ENCODE peak calls at places on chromosome 20, in four cellular contexts. T, C, K and X are unnamed samples.

GRCh38 chr20:49893242-49894072 is 21.9 kb downstream of the SPATA2 start:
- DNase-seq in T (no peak), C (no peak), K (no peak), X (no peak)

GRCh38 chr20:3805594-3806264 is 9.6 kb downstream of the CDC25B start:
- DNase-seq in T (no peak), C (no peak), K (no peak), X (no peak)

GRCh38 chr20:25223179-25223661 is 24.7 kb upstream of the PYGB start:
- DNase-seq in T (no peak), C (no peak), K (no peak), X (no peak)

GRCh38 chr20:5913166-5913565 is 37.2 kb downstream of the TRMT6 start:
- DNase-seq in T (no peak), C (no peak), K (no peak), X (no peak)

GRCh38 chr20:61030130-61030529 is 221.9 kb upstream of the CDH4 start:
- DNase-seq in T (no peak), C (no peak), K (no peak), X (no peak)

GRCh38 chr20:31836853-31837608 is 8.4 kb downstream of the FOXS1 start:
- DNase-seq in T (no peak), C (no peak), K (no peak), X (no peak)

GRCh38 chr20:62043131-62043914 is 22.4 kb downstream of the TAF4 start:
- DNase-seq in T (peak), C (no peak), K (no peak), X (no peak)

GRCh38 chr20:38839563-38839962 is 34.1 kb downstream of the PPP1R16B start:
- DNase-seq in T (no peak), C (no peak), K (no peak), X (no peak)

GRCh38 chr20:41446471-41446870 is 79.9 kb upstream of the EMILIN3 start:
- DNase-seq in T (no peak), C (no peak), K (no peak), X (no peak)

GRCh38 chr20:50540620-50541605 is 30.7 kb downstream of the PTPN1 start:
- DNase-seq in T (no peak), C (no peak), K (no peak), X (no peak)

GRCh38 chr20:58697867-58698703 is 5.5 kb downstream of the NPEPL1 start:
- DNase-seq in T (peak), C (no peak), K (no peak), X (no peak)

GRCh38 chr20:52577696-52578095 is 386.1 kb upstream of the ZFP64 start:
- DNase-seq in T (no peak), C (no peak), K (no peak), X (no peak)

GRCh38 chr20:50215101-50215500 is 24.5 kb downstream of the CEBPB start:
- DNase-seq in T (no peak), C (no peak), K (no peak), X (no peak)

GRCh38 chr20:43583982-43584432 is 6.7 kb upstream of the IFT52 start:
- DNase-seq in T (peak), C (peak), K (no peak), X (no peak)

GRCh38 chr20:63736893-63737689 is 627 bp downstream of the LIME1 start:
- DNase-seq in T (no peak), C (no peak), K (peak), X (no peak)
- TF ChIP-seq CTCF in T (no peak), C (no peak), K (no peak), X (no peak)

DNA sequence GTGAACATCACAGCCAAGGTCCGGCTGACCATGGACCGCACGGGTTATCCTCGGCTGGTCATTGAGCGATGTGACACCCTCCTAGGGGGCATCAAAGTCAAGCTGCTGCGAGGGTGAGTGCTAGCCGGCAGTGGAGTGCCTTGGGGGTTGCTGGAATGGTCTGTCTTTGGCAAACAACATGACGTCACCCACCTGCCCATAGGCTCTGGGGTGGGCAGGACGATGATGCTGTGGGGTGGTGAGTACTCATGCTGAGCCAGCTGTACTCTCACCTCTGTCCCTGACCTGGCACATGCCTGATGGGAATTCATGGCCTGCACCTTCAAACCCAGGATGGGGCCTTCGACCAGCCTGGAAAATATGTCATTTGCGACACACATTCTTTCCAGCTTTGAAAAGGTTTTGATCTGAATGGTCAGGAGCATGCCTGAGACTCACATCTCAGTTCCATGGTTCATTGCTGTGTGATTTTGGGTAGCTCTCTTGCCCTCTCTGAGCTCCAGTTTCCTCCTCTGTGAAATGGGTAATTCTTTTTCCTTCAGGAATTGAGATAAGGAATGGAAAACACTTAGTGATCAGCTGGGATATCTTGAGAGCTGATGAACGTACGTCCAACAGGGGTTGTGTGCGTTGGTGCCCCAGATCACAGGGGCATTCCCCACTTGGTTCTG is 6.7 kb downstream of the BPIFB4 start:
- DNase-seq in T (no peak), C (no peak), K (no peak), X (no peak)
- TF ChIP-seq CTCF in T (no peak), C (no peak), K (no peak), X (no peak)

DNA sequence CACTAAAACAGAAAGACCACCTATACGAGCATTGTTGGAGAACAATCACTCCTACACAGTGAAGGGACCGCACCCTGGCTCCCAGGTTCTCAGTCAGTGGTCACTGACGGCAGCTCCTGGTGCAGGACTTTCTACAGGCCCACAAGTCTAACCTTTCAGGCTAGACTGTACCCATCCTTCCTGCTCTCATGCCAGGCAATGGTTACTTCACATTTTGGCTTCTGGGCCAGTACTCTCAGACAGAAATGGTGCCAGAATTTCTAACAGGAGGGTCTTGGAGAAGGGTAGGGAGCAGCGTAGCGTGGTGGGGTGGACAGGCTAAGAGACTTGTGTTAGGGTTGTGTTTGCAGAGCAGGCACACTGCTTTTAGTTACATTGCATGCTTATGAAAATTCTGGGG is 12.1 kb downstream of the TOMM34 start:
- DNase-seq in T (no peak), C (no peak), K (no peak), X (no peak)
- TF ChIP-seq CTCF in T (no peak), C (no peak), K (no peak), X (no peak)

GRCh38 chr20:39875493-39876110 is 813.4 kb downstream of the MAFB start:
- DNase-seq in T (no peak), C (no peak), K (no peak), X (no peak)

GRCh38 chr20:39876974-39877615 is 811.9 kb downstream of the MAFB start:
- DNase-seq in T (no peak), C (no peak), K (no peak), X (no peak)

GRCh38 chr20:39873286-39873685 is 815.8 kb downstream of the MAFB start:
- DNase-seq in T (no peak), C (no peak), K (no peak), X (no peak)

GRCh38 chr20:39871013-39871412 is 818.0 kb downstream of the MAFB start:
- DNase-seq in T (no peak), C (no peak), K (no peak), X (no peak)

GRCh38 chr20:39874049-39874893 is 814.8 kb downstream of the MAFB start:
- DNase-seq in T (peak), C (peak), K (peak), X (no peak)
- TF ChIP-seq CTCF in T (peak), C (peak), K (peak), X (peak)

GRCh38 chr20:7152071-7152470 is 384.6 kb downstream of the BMP2 start:
- DNase-seq in T (no peak), C (no peak), K (no peak), X (no peak)

GRCh38 chr20:7147220-7147601 is 379.7 kb downstream of the BMP2 start:
- DNase-seq in T (no peak), C (no peak), K (no peak), X (no peak)

GRCh38 chr20:7155794-7156193 is 388.3 kb downstream of the BMP2 start:
- DNase-seq in T (no peak), C (no peak), K (no peak), X (no peak)

GRCh38 chr20:7155282-7155681 is 387.8 kb downstream of the BMP2 start:
- DNase-seq in T (no peak), C (no peak), K (no peak), X (no peak)

GRCh38 chr20:7151666-7152065 is 384.2 kb downstream of the BMP2 start:
- DNase-seq in T (no peak), C (no peak), K (no peak), X (no peak)
- TF ChIP-seq CTCF in T (no peak), C (no peak), K (no peak), X (no peak)

GRCh38 chr20:17617868-17618672 is 48.2 kb downstream of the DSTN start:
- DNase-seq in T (peak), C (peak), K (peak), X (no peak)
- TF ChIP-seq CTCF in T (no peak), C (no peak), K (no peak), X (no peak)

GRCh38 chr20:909641-910040 is 6.5 kb downstream of the ANGPT4 start:
- DNase-seq in T (no peak), C (no peak), K (no peak), X (no peak)

GRCh38 chr20:905396-905961 is 10.7 kb downstream of the ANGPT4 start:
- DNase-seq in T (no peak), C (no peak), K (no peak), X (no peak)

GRCh38 chr20:906703-907102 is 9.4 kb downstream of the ANGPT4 start:
- DNase-seq in T (no peak), C (no peak), K (no peak), X (no peak)

GRCh38 chr20:904146-904545 is 12.0 kb downstream of the ANGPT4 start:
- DNase-seq in T (no peak), C (no peak), K (no peak), X (no peak)

GRCh38 chr20:905999-906520 is 10.1 kb downstream of the ANGPT4 start:
- DNase-seq in T (no peak), C (no peak), K (no peak), X (no peak)
- TF ChIP-seq CTCF in T (no peak), C (no peak), K (no peak), X (no peak)

DNA sequence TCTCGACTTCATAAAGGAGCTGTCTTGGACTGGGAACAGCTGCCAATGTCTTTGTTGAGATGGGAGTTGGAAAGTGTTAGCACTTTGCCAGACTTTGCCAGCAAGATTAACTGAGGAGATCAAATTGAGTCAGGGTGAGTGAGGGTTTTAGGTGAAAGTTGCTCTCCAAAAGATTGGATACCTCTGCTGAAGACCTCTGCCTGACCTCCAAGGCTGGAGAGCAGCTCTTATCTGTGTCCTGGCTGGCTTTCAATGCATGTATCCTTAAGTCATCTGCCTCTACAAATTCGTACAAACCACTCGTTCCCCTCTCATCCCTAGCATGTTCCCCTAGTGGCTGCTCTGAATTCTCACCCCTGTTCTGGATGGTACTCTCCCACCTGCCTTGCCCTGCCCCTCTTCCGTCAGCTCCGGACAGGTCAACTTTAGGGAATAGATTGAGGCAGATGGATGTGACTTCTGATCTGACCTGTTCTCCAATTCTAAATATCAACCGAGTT is at the start of gene EFCAB8:
- DNase-seq in T (no peak), C (no peak), K (no peak), X (no peak)
- TF ChIP-seq CTCF in T (no peak), C (no peak), K (no peak), X (no peak)

GRCh38 chr20:64136004-64136710 is 28.1 kb upstream of the MYT1 start:
- DNase-seq in T (no peak), C (no peak), K (no peak), X (no peak)

GRCh38 chr20:64131406-64131805 is 24.0 kb upstream of the NPBWR2 start:
- DNase-seq in T (no peak), C (no peak), K (no peak), X (no peak)

GRCh38 chr20:64137598-64138031 is 26.6 kb upstream of the MYT1 start:
- DNase-seq in T (no peak), C (no peak), K (no peak), X (no peak)

GRCh38 chr20:64130876-64131275 is 23.5 kb upstream of the NPBWR2 start:
- DNase-seq in T (no peak), C (no peak), K (no peak), X (no peak)

GRCh38 chr20:64133951-64134407 is 26.6 kb upstream of the NPBWR2 start:
- DNase-seq in T (no peak), C (no peak), K (no peak), X (no peak)
- TF ChIP-seq CTCF in T (peak), C (no peak), K (peak), X (peak)

DNA sequence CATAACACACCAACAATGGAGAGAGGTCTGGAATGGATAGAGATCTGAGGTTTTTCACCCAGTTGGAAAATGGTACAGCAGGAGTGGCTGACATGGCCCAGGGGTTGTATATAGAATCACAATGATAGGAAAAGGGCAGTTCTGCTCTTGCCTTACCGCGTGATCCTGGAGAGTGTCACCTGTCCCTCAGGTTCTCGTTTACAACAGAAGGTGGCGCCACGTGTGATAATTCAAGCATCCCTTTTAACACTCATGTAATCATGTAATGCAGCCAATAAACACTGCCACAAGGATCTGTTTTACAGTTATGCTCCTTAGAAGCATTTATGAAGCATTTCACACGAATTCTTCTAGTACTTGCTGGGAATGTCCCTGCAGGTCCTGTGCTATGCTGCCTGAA is 12.9 kb upstream of the WFDC2 start:
- DNase-seq in T (no peak), C (no peak), K (no peak), X (no peak)
- TF ChIP-seq CTCF in T (peak), C (no peak), K (peak), X (peak)